ENCODE peak calls at places on chromosome 12, in nine cellular contexts. One of them, this sample, is unnamed. For H3K9me3, the result is how much of the 10 kb centered on the place peaks cover.

GRCh38 chr12:32083489-32083888 is 23.2 kb upstream of the BICD1 start:
- DNase-seq in fibroblast of lung: peak
- DNase-seq in sigmoid colon: no peak
- DNase-seq in ovary: no peak
- DNase-seq in PC-9: no peak
- DNase-seq in GM23248: peak
- DNase-seq in A673: peak
- DNase-seq in H9: no peak
- DNase-seq in neuronal stem cell: no peak
- DNase-seq in this sample: no peak

GRCh38 chr12:105175397-105175990 is 60.5 kb downstream of the APPL2 start:
- DNase-seq in fibroblast of lung: no peak
- DNase-seq in sigmoid colon: no peak
- DNase-seq in ovary: no peak
- DNase-seq in PC-9: no peak
- DNase-seq in GM23248: no peak
- DNase-seq in A673: no peak
- DNase-seq in H9: no peak
- DNase-seq in neuronal stem cell: no peak
- DNase-seq in this sample: no peak

GRCh38 chr12:106919910-106920544 is 35.7 kb upstream of the TMEM263 start:
- DNase-seq in fibroblast of lung: peak
- DNase-seq in sigmoid colon: no peak
- DNase-seq in ovary: no peak
- DNase-seq in PC-9: peak
- DNase-seq in GM23248: peak
- DNase-seq in A673: peak
- DNase-seq in H9: no peak
- DNase-seq in neuronal stem cell: peak
- DNase-seq in this sample: no peak

GRCh38 chr12:100733817-100734593 is 60.6 kb upstream of the ANO4 start:
- DNase-seq in fibroblast of lung: peak
- DNase-seq in sigmoid colon: no peak
- DNase-seq in ovary: no peak
- DNase-seq in PC-9: no peak
- DNase-seq in GM23248: peak
- DNase-seq in A673: peak
- DNase-seq in H9: no peak
- DNase-seq in neuronal stem cell: no peak
- DNase-seq in this sample: no peak

GRCh38 chr12:14260011-14260993 is 105.2 kb upstream of the ATF7IP start:
- DNase-seq in fibroblast of lung: peak
- DNase-seq in sigmoid colon: peak
- DNase-seq in ovary: peak
- DNase-seq in PC-9: peak
- DNase-seq in GM23248: peak
- DNase-seq in A673: peak
- DNase-seq in H9: peak
- DNase-seq in neuronal stem cell: peak
- DNase-seq in this sample: no peak

GRCh38 chr12:65496617-65497016 is 218.1 kb downstream of the MSRB3 start:
- DNase-seq in fibroblast of lung: peak
- DNase-seq in sigmoid colon: no peak
- DNase-seq in ovary: no peak
- DNase-seq in PC-9: no peak
- DNase-seq in GM23248: peak
- DNase-seq in A673: no peak
- DNase-seq in H9: no peak
- DNase-seq in neuronal stem cell: no peak
- DNase-seq in this sample: no peak

GRCh38 chr12:124504273-124505000 is 63.0 kb downstream of the NCOR2 start:
- DNase-seq in fibroblast of lung: no peak
- DNase-seq in sigmoid colon: no peak
- DNase-seq in ovary: no peak
- DNase-seq in PC-9: no peak
- DNase-seq in GM23248: no peak
- DNase-seq in A673: no peak
- DNase-seq in H9: no peak
- DNase-seq in neuronal stem cell: no peak
- DNase-seq in this sample: no peak

GRCh38 chr12:105444050-105444808 is 113.7 kb downstream of the C12orf75 start:
- DNase-seq in fibroblast of lung: no peak
- DNase-seq in sigmoid colon: no peak
- DNase-seq in ovary: no peak
- DNase-seq in PC-9: no peak
- DNase-seq in GM23248: no peak
- DNase-seq in A673: no peak
- DNase-seq in H9: no peak
- DNase-seq in neuronal stem cell: no peak
- DNase-seq in this sample: no peak

GRCh38 chr12:122687091-122687490 is 16.1 kb downstream of the HCAR2 start:
- DNase-seq in fibroblast of lung: peak
- DNase-seq in sigmoid colon: no peak
- DNase-seq in ovary: no peak
- DNase-seq in PC-9: no peak
- DNase-seq in GM23248: no peak
- DNase-seq in A673: no peak
- DNase-seq in H9: no peak
- DNase-seq in neuronal stem cell: no peak
- DNase-seq in this sample: no peak

GRCh38 chr12:56411781-56412639 is 37.2 kb downstream of the TIMELESS start:
- DNase-seq in fibroblast of lung: no peak
- DNase-seq in sigmoid colon: no peak
- DNase-seq in ovary: no peak
- DNase-seq in PC-9: no peak
- DNase-seq in GM23248: no peak
- DNase-seq in A673: no peak
- DNase-seq in H9: no peak
- DNase-seq in neuronal stem cell: no peak
- DNase-seq in this sample: no peak

GRCh38 chr12:28130625-28131598 is 59.3 kb upstream of the CCDC91 start:
- DNase-seq in fibroblast of lung: peak
- DNase-seq in sigmoid colon: peak
- DNase-seq in ovary: peak
- DNase-seq in PC-9: peak
- DNase-seq in GM23248: peak
- DNase-seq in A673: peak
- DNase-seq in H9: no peak
- DNase-seq in neuronal stem cell: no peak
- DNase-seq in this sample: no peak

GRCh38 chr12:57661376-57661775 is 28.4 kb upstream of the B4GALNT1 start:
- DNase-seq in fibroblast of lung: no peak
- DNase-seq in sigmoid colon: no peak
- DNase-seq in ovary: no peak
- DNase-seq in PC-9: no peak
- DNase-seq in GM23248: no peak
- DNase-seq in A673: no peak
- DNase-seq in H9: no peak
- DNase-seq in neuronal stem cell: no peak
- DNase-seq in this sample: no peak
- H3K9me3 ChIP-seq in fibroblast of lung: under half
- H3K9me3 ChIP-seq in sigmoid colon: under half
- H3K9me3 ChIP-seq in ovary: under half
- H3K9me3 ChIP-seq in PC-9: under half
- H3K9me3 ChIP-seq in GM23248: under half
- H3K9me3 ChIP-seq in A673: under half
- H3K9me3 ChIP-seq in H9: under half
- H3K9me3 ChIP-seq in neuronal stem cell: under half
- H3K9me3 ChIP-seq in this sample: under half

DNA sequence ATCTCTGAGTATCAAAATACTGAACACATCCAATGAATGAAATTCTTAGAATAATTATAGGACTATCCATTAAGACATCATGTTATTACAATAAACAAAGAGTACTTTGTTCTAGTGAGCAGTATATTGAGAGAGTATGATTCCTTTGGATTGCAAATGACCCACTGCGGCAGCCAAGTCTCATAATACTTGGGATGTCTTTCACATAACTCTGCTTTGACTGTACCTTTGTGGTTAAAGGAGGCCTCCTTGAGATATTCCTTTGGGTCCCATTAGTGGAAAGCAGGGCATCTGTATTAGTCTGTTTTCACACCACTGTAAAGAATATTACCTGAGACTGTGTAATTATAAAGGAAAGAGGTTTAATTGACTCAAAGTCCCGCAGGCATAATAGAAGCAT is 593.8 kb downstream of the TRHDE start:
- DNase-seq in fibroblast of lung: no peak
- DNase-seq in sigmoid colon: no peak
- DNase-seq in ovary: no peak
- DNase-seq in PC-9: no peak
- DNase-seq in GM23248: no peak
- DNase-seq in A673: no peak
- DNase-seq in H9: no peak
- DNase-seq in neuronal stem cell: no peak
- DNase-seq in this sample: no peak
- H3K9me3 ChIP-seq in fibroblast of lung: under half
- H3K9me3 ChIP-seq in sigmoid colon: under half
- H3K9me3 ChIP-seq in ovary: under half
- H3K9me3 ChIP-seq in PC-9: under half
- H3K9me3 ChIP-seq in GM23248: under half
- H3K9me3 ChIP-seq in A673: under half
- H3K9me3 ChIP-seq in H9: under half
- H3K9me3 ChIP-seq in neuronal stem cell: under half
- H3K9me3 ChIP-seq in this sample: under half

DNA sequence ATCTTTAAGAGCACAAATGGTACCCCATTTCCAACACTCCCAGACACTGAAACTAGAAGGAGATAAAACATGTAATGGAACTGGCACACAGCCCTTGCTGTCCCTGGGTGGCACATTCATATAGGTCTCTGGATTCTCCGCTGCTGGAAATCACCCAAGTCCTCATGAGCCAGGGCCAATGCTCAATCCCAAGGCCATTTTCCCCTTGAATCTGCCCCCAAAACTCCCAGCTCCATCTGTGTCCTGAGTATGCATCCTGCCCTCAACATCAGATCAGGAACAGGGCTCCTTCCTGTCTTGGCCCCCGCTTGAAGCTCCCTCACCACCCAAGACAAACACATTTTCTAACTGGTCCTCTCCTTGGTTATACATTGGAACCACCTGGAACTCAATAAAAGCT is 24.6 kb downstream of the KRT76 start:
- DNase-seq in fibroblast of lung: no peak
- DNase-seq in sigmoid colon: no peak
- DNase-seq in ovary: no peak
- DNase-seq in PC-9: no peak
- DNase-seq in GM23248: no peak
- DNase-seq in A673: peak
- DNase-seq in H9: no peak
- DNase-seq in neuronal stem cell: no peak
- DNase-seq in this sample: no peak
- H3K9me3 ChIP-seq in fibroblast of lung: under half
- H3K9me3 ChIP-seq in sigmoid colon: under half
- H3K9me3 ChIP-seq in ovary: under half
- H3K9me3 ChIP-seq in PC-9: under half
- H3K9me3 ChIP-seq in GM23248: under half
- H3K9me3 ChIP-seq in A673: under half
- H3K9me3 ChIP-seq in H9: under half
- H3K9me3 ChIP-seq in neuronal stem cell: under half
- H3K9me3 ChIP-seq in this sample: under half

GRCh38 chr12:132953163-132953425 is 3.0 kb downstream of the ZNF605 start:
- DNase-seq in fibroblast of lung: no peak
- DNase-seq in sigmoid colon: no peak
- DNase-seq in ovary: no peak
- DNase-seq in PC-9: no peak
- DNase-seq in GM23248: no peak
- DNase-seq in A673: no peak
- DNase-seq in H9: no peak
- DNase-seq in neuronal stem cell: no peak
- DNase-seq in this sample: no peak
- H3K9me3 ChIP-seq in fibroblast of lung: under half
- H3K9me3 ChIP-seq in sigmoid colon: under half
- H3K9me3 ChIP-seq in ovary: under half
- H3K9me3 ChIP-seq in PC-9: under half
- H3K9me3 ChIP-seq in GM23248: under half
- H3K9me3 ChIP-seq in A673: under half
- H3K9me3 ChIP-seq in H9: under half
- H3K9me3 ChIP-seq in neuronal stem cell: half or more
- H3K9me3 ChIP-seq in this sample: under half

DNA sequence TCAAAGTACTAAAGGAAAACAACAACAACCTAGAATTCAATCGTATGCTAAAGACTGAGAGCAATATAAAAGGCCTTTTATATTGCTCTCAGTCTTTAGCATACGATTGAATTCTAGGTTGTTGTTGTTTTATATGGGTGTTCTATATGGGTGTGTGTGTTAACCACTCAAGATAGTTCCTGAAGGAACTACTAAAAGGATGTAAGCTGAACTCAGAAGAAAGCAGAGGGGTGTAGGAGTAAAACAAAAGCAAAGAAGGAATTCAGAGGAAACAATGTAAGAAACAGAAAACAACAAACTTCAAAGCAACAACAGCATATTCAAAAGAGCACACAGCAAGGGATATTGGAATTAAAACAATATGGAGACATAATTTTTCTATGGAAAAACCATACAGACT is 5.4 kb downstream of the ZNF891 start:
- DNase-seq in fibroblast of lung: no peak
- DNase-seq in sigmoid colon: no peak
- DNase-seq in ovary: no peak
- DNase-seq in PC-9: no peak
- DNase-seq in GM23248: no peak
- DNase-seq in A673: no peak
- DNase-seq in H9: no peak
- DNase-seq in neuronal stem cell: no peak
- DNase-seq in this sample: no peak
- H3K9me3 ChIP-seq in fibroblast of lung: under half
- H3K9me3 ChIP-seq in sigmoid colon: half or more
- H3K9me3 ChIP-seq in ovary: half or more
- H3K9me3 ChIP-seq in PC-9: half or more
- H3K9me3 ChIP-seq in GM23248: under half
- H3K9me3 ChIP-seq in A673: half or more
- H3K9me3 ChIP-seq in H9: half or more
- H3K9me3 ChIP-seq in neuronal stem cell: half or more
- H3K9me3 ChIP-seq in this sample: half or more